ENCODE peak calls at places on chromosomes 13 and 19, in ten cellular contexts. Y is heart left ventricle, A is fibroblast of the aortic adventitia, P is ascending aorta, D is Peyer's patch, O is GM12865, J is tibial nerve, W is mammary epithelial cell, C is SK-N-SH, M is colonic mucosa. R is an unnamed sample.

GRCh38 chr13:43242040-43242439 is 218.7 kb downstream of the DNAJC15 start:
- DNase-seq in Y (no peak), A (no peak), P (no peak), D (no peak), O (no peak), J (no peak), W (no peak), C (no peak), M (no peak), R (no peak)

GRCh38 chr13:113348591-113348990 is 15.3 kb downstream of the GRTP1 start:
- DNase-seq in Y (no peak), A (no peak), P (no peak), D (no peak), O (no peak), J (no peak), W (no peak), C (no peak), M (no peak), R (no peak)

GRCh38 chr19:12834976-12835757 is 788 bp upstream of the RTBDN start:
- DNase-seq in Y (no peak), A (no peak), P (no peak), D (no peak), O (no peak), J (no peak), W (no peak), C (peak; percentile 85), M (peak; percentile 47), R (no peak)

GRCh38 chr19:2333027-2333806 is 4.7 kb downstream of the SPPL2B start:
- DNase-seq in Y (no peak), A (no peak), P (no peak), D (no peak), O (no peak), J (no peak), W (no peak), C (no peak), M (peak; percentile 87), R (no peak)

GRCh38 chr19:44072543-44073401 is 813 bp downstream of the ZNF284 start:
- DNase-seq in Y (no peak), A (peak; percentile 13), P (no peak), D (no peak), O (no peak), J (no peak), W (peak; percentile 5), C (peak; percentile 49), M (peak; percentile 24), R (no peak)

GRCh38 chr13:42968906-42969305 is 23.1 kb downstream of the EPSTI1 start:
- DNase-seq in Y (no peak), A (no peak), P (no peak), D (peak; percentile 83), O (no peak), J (no peak), W (no peak), C (no peak), M (peak; percentile 87), R (no peak)

GRCh38 chr19:8143041-8143440 is 6.4 kb downstream of the FBN3 start:
- DNase-seq in Y (no peak), A (no peak), P (no peak), D (no peak), O (no peak), J (no peak), W (no peak), C (peak; percentile 41), M (no peak), R (no peak)

GRCh38 chr13:42876810-42877550 is 95.6 kb downstream of the FAM216B start:
- DNase-seq in Y (no peak), A (peak; percentile 84), P (no peak), D (no peak), O (peak; percentile 13), J (no peak), W (peak; percentile 79), C (no peak), M (no peak), R (no peak)

GRCh38 chr13:29878101-29878500 is 27.7 kb upstream of the UBL3 start:
- DNase-seq in Y (no peak), A (peak; percentile 41), P (no peak), D (no peak), O (no peak), J (no peak), W (no peak), C (no peak), M (no peak), R (no peak)

GRCh38 chr19:18220632-18221275 is 5.5 kb downstream of the PDE4C start:
- DNase-seq in Y (no peak), A (no peak), P (no peak), D (no peak), O (no peak), J (no peak), W (no peak), C (no peak), M (no peak), R (no peak)

GRCh38 chr19:11102944-11103343 is 13.7 kb downstream of the LDLR start:
- DNase-seq in Y (no peak), A (no peak), P (no peak), D (no peak), O (no peak), J (no peak), W (no peak), C (no peak), M (no peak), R (no peak)

GRCh38 chr19:1295169-1296012 is 9.7 kb downstream of the EFNA2 start:
- DNase-seq in Y (no peak), A (no peak), P (no peak), D (no peak), O (no peak), J (no peak), W (no peak), C (peak; percentile 97), M (no peak), R (no peak)
- H3K4me3 ChIP-seq in Y (no peak overlapping the region), A (no peak overlapping the region), P (no peak overlapping the region), D (no peak overlapping the region), O (no peak overlapping the region), J (no peak overlapping the region), W (no peak overlapping the region), C (no peak overlapping the region), M (no peak overlapping the region), R (no peak overlapping the region)

GRCh38 chr19:982567-983170 is 1.5 kb upstream of the WDR18 start:
- DNase-seq in Y (peak; percentile 64), A (peak; percentile 47), P (no peak), D (peak; percentile 86), O (peak; percentile 81), J (no peak), W (peak; percentile 52), C (peak; percentile 98), M (peak; percentile 77), R (no peak)

GRCh38 chr19:976476-976875 is 7.7 kb upstream of the WDR18 start:
- DNase-seq in Y (no peak), A (no peak), P (no peak), D (no peak), O (no peak), J (no peak), W (no peak), C (no peak), M (no peak), R (no peak)

GRCh38 chr19:980133-980998 is 3.8 kb upstream of the WDR18 start:
- DNase-seq in Y (no peak), A (no peak), P (no peak), D (no peak), O (no peak), J (no peak), W (no peak), C (no peak), M (no peak), R (no peak)

GRCh38 chr19:977058-977464 is 7.1 kb upstream of the WDR18 start:
- DNase-seq in Y (no peak), A (no peak), P (no peak), D (no peak), O (no peak), J (no peak), W (no peak), C (no peak), M (no peak), R (no peak)

DNA sequence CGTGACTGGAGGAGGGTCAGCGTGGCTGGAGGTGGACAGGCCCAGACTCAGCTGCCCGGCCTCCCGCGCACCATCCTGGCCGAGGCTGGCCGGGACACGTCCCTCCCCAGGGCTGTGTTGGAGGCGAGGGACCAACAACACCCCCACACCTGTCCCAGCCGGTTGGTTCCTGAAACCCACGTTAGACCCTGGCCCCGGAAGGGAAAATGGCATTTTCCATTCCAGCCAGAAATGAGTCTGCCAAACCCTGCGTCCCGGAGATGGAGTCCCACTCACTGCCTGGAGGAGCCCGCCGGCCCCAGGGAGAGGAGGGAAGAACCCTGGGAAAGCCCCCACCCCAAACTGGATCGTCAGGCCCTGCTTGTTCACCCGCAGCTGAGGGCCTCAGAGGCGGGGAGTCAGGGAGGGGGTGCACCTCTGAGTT is 4.8 kb upstream of the WDR18 start:
- DNase-seq in Y (no peak), A (no peak), P (no peak), D (no peak), O (peak; percentile 47), J (no peak), W (no peak), C (no peak), M (no peak), R (no peak)
- TF ChIP-seq CTCF in Y (no peak), A (no peak), P (no peak), D (no peak), O (no peak), J (no peak), W (no peak), C (no peak), M (no peak), R (no peak)

DNA sequence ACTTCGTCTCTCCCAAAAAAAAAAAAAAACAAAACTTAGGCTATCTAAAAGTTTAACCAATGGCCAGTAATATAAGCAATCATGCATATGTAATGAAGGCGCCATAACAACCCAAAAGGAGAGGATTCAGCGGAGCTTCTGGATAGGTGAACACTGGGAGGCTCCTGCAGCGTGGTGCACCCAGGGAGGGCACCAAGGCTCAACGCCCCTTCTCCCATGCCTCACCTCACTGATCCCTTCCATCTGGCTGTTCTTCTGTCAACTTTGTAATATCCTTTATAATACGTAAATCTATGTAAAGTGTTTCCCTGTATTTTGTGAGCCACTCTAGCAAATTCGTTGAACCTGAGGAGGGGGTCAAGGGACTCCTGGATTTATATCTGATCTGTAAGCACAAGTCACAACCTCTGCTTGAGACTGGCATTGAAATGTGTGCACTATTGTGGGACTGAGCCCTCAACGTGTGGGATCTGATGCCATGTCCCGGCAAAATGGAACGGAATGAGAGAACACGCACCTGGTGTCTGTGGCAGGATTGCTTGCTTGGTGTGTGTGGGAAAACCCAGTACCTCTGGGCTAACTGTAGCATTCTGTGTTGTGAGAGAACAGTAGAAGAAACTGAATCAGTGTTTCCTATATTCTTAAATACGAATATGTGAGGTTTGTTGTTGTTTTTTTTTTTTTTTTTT is 520 bp upstream of the ZNF665 start:
- DNase-seq in Y (no peak), A (no peak), P (no peak), D (no peak), O (no peak), J (no peak), W (no peak), C (peak; percentile 27), M (no peak), R (no peak)
- H3K4me3 ChIP-seq in Y (peak overlapping the region; percentile 70), A (peak overlapping the region; percentile 56), P (peak overlapping the region; percentile 89), D (peak overlapping the region; percentile 66), O (peak overlapping the region; percentile 13), J (no peak overlapping the region), W (peak overlapping the region; percentile 67), C (peak overlapping the region; percentile 75), M (peak overlapping the region; percentile 48), R (peak overlapping the region; percentile 22)

DNA sequence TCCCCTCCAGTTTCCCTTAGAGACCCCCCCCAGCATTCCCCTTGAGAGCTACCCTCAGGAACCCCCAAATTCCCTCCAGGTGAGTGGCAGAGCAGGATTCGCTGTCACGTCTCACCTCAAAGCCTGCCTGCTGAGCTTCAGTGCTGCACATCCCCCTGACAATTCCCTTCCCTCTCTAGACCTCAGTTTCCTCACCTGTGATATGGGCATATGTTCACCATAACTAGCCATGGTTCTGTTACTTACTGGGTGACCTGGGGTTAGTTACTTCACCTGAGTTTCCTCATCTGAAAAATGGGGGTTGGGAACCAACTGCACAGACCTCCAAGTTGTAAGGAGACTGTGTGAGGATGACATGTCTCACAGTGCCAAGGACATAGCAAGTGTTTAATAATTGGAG is 75.5 kb downstream of the RYR1 start:
- DNase-seq in Y (no peak), A (no peak), P (no peak), D (no peak), O (no peak), J (no peak), W (no peak), C (no peak), M (no peak), R (no peak)
- TF ChIP-seq CTCF in Y (no peak), A (no peak), P (no peak), D (no peak), O (no peak), J (no peak), W (no peak), C (no peak), M (no peak), R (no peak)

R was measured in GM12864.